ENCODE peak calls at places on chromosome 6, in nine cellular contexts. M is GM20000; O is stimulated activated CD8-positive, alpha-beta memory T cell treated with anti-CD3 and anti-CD28 coated beads, Interleukin-7, amount 100 ng/mL, for 48 hours; Z is NCI-H2227 treated with DMSO at 0.1 percent for 48 hours; I is activated naive CD4-positive, alpha-beta T cell treated with anti-CD3 and anti-CD28 coated beads, Interleukin-2, amount 10 ng/mL, durations not matched to agents 7 days and 5 days; R is activated T-cell treated with anti-CD3 and anti-CD28 coated beads, Interleukin-2, amount 50 U/mL, for 72 hours; K is activated CD4-positive, alpha-beta T cell treated with anti-CD3 and anti-CD28 coated beads for 1 hour; B is activated T-helper 1 cell treated with anti-CD3 and anti-CD28 coated beads, Interleukin-2, amount 50 U/mL, for 16 hours; U is endothelial cell. V is an unnamed sample.

GRCh38 chr6:20542927-20543602 is 8.8 kb downstream of the CDKAL1 start:
- DNase-seq in B (no peak), R (peak), U (no peak), M (peak), I (peak), Z (no peak), O (no peak), K (no peak), V (no peak)

GRCh38 chr6:12578751-12579150 is 137.8 kb upstream of the PHACTR1 start:
- DNase-seq in B (no peak), I (no peak), U (no peak), O (no peak), M (no peak), R (no peak), Z (no peak), K (no peak), V (no peak)

GRCh38 chr6:37158508-37158907 is 11.4 kb upstream of the PIM1 start:
- DNase-seq in O (no peak), K (no peak), U (no peak), M (no peak), Z (no peak), R (no peak), I (no peak), B (no peak), V (no peak)

GRCh38 chr6:44100088-44100550 is 27.1 kb downstream of the MRPL14 start:
- DNase-seq in U (peak), M (no peak), K (no peak), Z (no peak), B (no peak), O (no peak), R (peak), I (peak), V (no peak)

GRCh38 chr6:123030292-123030691 is 34.3 kb downstream of the CLVS2 start:
- DNase-seq in U (no peak), Z (no peak), O (no peak), K (no peak), M (no peak), B (no peak), I (no peak), R (no peak), V (no peak)

GRCh38 chr6:63553208-63553607 is 19.1 kb upstream of the LOC128125822 start:
- DNase-seq in B (no peak), I (no peak), Z (no peak), M (peak), O (no peak), U (no peak), K (no peak), R (no peak), V (no peak)

GRCh38 chr6:35396991-35397390 is 54.6 kb downstream of the PPARD start:
- DNase-seq in K (no peak), B (no peak), O (no peak), I (no peak), U (no peak), Z (no peak), M (no peak), R (no peak), V (no peak)

GRCh38 chr6:41181566-41181965 is 18.6 kb upstream of the TREM2 start:
- DNase-seq in U (no peak), M (no peak), K (no peak), I (no peak), O (no peak), B (no peak), Z (no peak), R (no peak), V (no peak)

GRCh38 chr6:95648636-95649035 is 71.3 kb downstream of the MANEA start:
- DNase-seq in I (no peak), O (no peak), U (peak), B (no peak), R (no peak), M (no peak), Z (no peak), K (no peak), V (no peak)